ENCODE peak calls at places on chromosomes 6 and 20, in four cellular contexts. G is H1, H is WTC11, V is SK-N-SH. W is an unnamed sample.

GRCh38 chr20:24470782-24471582 is 1.6 kb downstream of the SYNDIG1 start:
- DNase-seq in V (no peak), G (no peak), H (peak), W (no peak)

GRCh38 chr6:77341058-77341986 is 122.0 kb downstream of the HTR1B start:
- DNase-seq in G (no peak), H (no peak), V (no peak), W (no peak)

GRCh38 chr6:157060440-157060949 is 262.8 kb downstream of the TMEM242 start:
- DNase-seq in H (no peak), V (no peak), G (no peak), W (no peak)

GRCh38 chr6:158211273-158212055 is 43.3 kb downstream of the GTF2H5 start:
- DNase-seq in H (no peak), G (no peak), V (no peak), W (no peak)

GRCh38 chr6:21327326-21328140 is 266.0 kb upstream of the SOX4 start:
- DNase-seq in V (no peak), G (peak), H (peak), W (no peak)

GRCh38 chr6:22610127-22610526 is 40.8 kb downstream of the HDGFL1 start:
- DNase-seq in G (no peak), H (no peak), V (no peak), W (no peak)

GRCh38 chr20:53678990-53679596 is 85.5 kb upstream of the ZNF217 start:
- DNase-seq in G (no peak), V (no peak), H (no peak), W (no peak)

GRCh38 chr6:16228709-16229665 is 9.4 kb upstream of the GMPR start:
- DNase-seq in G (no peak), H (no peak), V (no peak), W (no peak)

GRCh38 chr20:20593447-20594170 is 118.8 kb downstream of the RALGAPA2 start:
- DNase-seq in V (peak), G (peak), H (peak), W (peak)

GRCh38 chr6:87879144-87879861 is 168.3 kb upstream of the SPACA1 start:
- DNase-seq in G (no peak), V (no peak), H (no peak), W (no peak)

GRCh38 chr6:166712554-166713228 is 85.6 kb upstream of the RPS6KA2 start:
- DNase-seq in G (no peak), H (peak), V (no peak), W (peak)

GRCh38 chr20:57022306-57022705 is 244.1 kb downstream of the BMP7 start:
- DNase-seq in G (peak), V (no peak), H (peak), W (peak)

GRCh38 chr6:41288025-41288777 is 1.7 kb upstream of the TREM1 start:
- DNase-seq in G (no peak), V (no peak), H (no peak), W (no peak)

DNA sequence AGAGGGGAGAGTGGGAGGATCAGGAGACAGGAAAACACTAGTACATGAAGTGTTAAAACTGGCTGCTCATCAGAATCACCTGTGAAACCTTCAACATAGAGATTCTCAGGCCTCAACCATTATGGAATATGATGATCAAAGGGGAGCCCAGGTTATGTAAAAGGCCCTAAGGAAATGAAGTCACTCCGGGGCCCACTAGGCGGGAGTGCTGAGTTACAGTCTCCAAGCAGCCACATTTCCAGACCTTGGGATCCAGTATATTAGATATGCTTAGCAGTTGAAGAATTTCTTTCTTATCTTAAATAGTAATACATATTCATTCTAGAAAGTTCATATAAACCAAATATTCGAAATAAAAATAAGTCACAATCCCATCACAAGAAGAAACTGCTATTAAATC is 476.3 kb downstream of the PRKN start:
- DNase-seq in V (no peak), G (peak), H (peak), W (no peak)
- TF ChIP-seq TEAD4 in V (no peak), G (no peak), H (no peak), W (no peak)

GRCh38 chr6:32603888-32604287 is 14.2 kb upstream of the HLA-DRB1 start:
- DNase-seq in G (no peak), H (no peak), V (no peak), W (no peak)
- TF ChIP-seq TEAD4 in G (no peak), H (no peak), V (no peak), W (no peak)

GRCh38 chr6:105810922-105811482 is 275.1 kb upstream of the PRDM1 start:
- DNase-seq in V (no peak), G (no peak), H (no peak), W (peak)
- TF ChIP-seq TEAD4 in V (no peak), G (no peak), H (no peak), W (no peak)

DNA sequence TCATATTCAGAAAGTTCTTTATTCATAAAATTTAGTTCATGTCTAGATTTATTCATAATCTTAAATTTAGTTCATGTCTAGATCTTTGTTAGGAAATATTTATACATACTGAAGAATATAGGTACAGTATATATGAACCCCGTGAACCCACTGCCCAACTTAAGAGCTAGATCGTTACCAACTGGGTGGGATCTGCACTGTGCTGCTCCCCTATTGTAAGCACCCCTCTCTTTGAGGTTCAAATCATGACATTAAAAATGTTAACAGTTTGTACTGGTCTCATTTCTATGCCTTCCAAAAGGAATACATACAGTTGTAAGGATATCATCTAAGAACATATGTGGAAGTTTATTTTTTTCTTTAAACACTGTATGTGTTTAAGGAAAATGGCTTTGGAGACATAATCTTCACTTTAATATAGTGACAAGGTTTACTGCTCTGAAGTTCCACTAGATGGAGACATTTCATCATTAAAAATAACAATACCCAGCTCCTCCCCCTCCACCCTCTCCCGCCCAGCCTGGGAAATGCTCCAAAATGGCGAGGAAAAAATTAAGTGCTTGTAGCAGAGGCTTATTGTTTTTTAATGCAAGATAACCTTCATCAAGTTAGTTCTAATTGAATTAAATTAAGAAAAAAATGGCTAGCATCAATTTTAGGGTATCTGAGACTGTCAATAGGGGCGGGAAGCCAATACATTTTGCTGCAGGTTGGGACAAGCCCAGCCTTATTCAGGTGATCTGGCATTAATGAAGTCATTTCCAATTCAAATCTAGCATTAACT is 104.1 kb upstream of the TRAF3IP2 start:
- DNase-seq in H (no peak), G (no peak), V (peak), W (peak)
- TF ChIP-seq TEAD4 in H (no peak), G (no peak), V (no peak), W (no peak)

GRCh38 chr6:24766685-24767462 is 7.9 kb upstream of the GMNN start:
- DNase-seq in V (peak), G (no peak), H (no peak), W (no peak)
- TF ChIP-seq TEAD4 in V (no peak), G (no peak), H (no peak), W (no peak)

DNA sequence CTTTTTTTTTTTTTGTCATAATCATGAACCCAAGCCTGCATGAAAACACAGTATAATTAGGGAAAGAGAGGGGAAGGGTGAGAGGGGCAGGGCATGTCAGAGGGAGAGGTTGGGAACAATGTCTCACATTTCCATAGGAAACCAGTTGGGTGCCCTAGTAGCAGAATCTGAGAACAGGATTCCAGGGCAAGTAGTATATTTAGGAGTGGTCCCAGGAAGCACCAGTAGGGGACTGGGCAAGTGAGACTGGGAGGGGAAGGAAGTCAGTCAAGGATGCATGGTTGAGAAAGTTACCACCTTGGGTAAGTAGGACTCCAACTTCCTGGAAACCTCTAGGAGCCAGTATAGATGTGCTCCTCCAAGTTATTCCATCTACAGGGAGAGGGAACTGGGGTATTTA is 88.6 kb upstream of the MAFB start:
- DNase-seq in H (no peak), V (no peak), G (no peak), W (no peak)
- TF ChIP-seq TEAD4 in H (no peak), V (no peak), G (no peak), W (no peak)

DNA sequence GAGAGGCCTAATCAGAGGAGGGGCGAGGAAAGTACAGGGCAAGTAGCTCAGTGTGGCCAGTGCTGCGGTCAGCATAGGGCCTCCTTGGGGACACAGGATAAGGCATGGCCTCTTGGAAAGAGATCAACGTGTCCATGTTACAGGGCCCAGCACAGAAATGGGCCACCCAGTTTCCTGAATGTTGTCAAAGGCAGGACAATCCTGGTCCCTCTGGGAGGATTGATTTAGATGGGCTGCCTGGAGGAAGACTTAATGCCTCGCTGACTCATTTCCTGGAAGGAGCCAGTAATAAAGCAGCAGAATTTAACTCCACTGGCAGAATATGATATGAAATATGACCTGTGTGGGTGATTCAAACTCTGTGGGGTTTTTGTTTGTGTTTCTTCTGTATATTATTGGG is 16.6 kb downstream of the DDO start:
- DNase-seq in H (no peak), V (no peak), G (no peak), W (peak)
- TF ChIP-seq TEAD4 in H (no peak), V (no peak), G (no peak), W (no peak)

GRCh38 chr20:536426-537012 is 7.1 kb downstream of the CSNK2A1 start:
- DNase-seq in H (no peak), V (no peak), G (no peak), W (no peak)
- TF ChIP-seq TEAD4 in H (no peak), V (no peak), G (no peak), W (no peak)

W was measured in K562.